ENCODE peak calls at places on chromosomes 16 and 17, in ten cellular contexts. One of them, this sample, is unnamed.

GRCh38 chr17:52419256-52419655 is 260.7 kb upstream of the CA10 start:
- DNase-seq in SK-N-SH: no peak
- DNase-seq in lung: no peak
- DNase-seq in uterus: no peak
- DNase-seq in body of pancreas: peak; percentile 82
- DNase-seq in CD8-positive, alpha-beta memory T cell: no peak
- DNase-seq in breast epithelium: peak; percentile 17
- DNase-seq in GM23338: no peak
- DNase-seq in CD4-positive, CD25-positive, alpha-beta regulatory T cell: no peak
- DNase-seq in HCT116: no peak
- DNase-seq in this sample: no peak

GRCh38 chr16:79751785-79752184 is 151.2 kb upstream of the MAF start:
- DNase-seq in HCT116: no peak
- DNase-seq in body of pancreas: peak; percentile 34
- DNase-seq in lung: peak; percentile 34
- DNase-seq in CD4-positive, CD25-positive, alpha-beta regulatory T cell: no peak
- DNase-seq in breast epithelium: peak; percentile 69
- DNase-seq in SK-N-SH: no peak
- DNase-seq in GM23338: no peak
- DNase-seq in uterus: peak; percentile 92
- DNase-seq in CD8-positive, alpha-beta memory T cell: no peak
- DNase-seq in this sample: no peak

GRCh38 chr17:50634123-50634914 is at the start of gene ABCC3:
- DNase-seq in SK-N-SH: peak; percentile 90
- DNase-seq in CD8-positive, alpha-beta memory T cell: no peak
- DNase-seq in lung: peak; percentile 64
- DNase-seq in uterus: no peak
- DNase-seq in GM23338: no peak
- DNase-seq in body of pancreas: peak; percentile 77
- DNase-seq in HCT116: no peak
- DNase-seq in breast epithelium: peak; percentile 60
- DNase-seq in CD4-positive, CD25-positive, alpha-beta regulatory T cell: no peak
- DNase-seq in this sample: no peak

GRCh38 chr16:12260647-12261262 is 284.2 kb downstream of the SNX29 start:
- DNase-seq in lung: no peak
- DNase-seq in GM23338: peak; percentile 93
- DNase-seq in CD8-positive, alpha-beta memory T cell: no peak
- DNase-seq in SK-N-SH: no peak
- DNase-seq in breast epithelium: no peak
- DNase-seq in CD4-positive, CD25-positive, alpha-beta regulatory T cell: no peak
- DNase-seq in HCT116: peak; percentile 36
- DNase-seq in body of pancreas: peak; percentile 27
- DNase-seq in uterus: no peak
- DNase-seq in this sample: no peak

GRCh38 chr16:57600048-57600835 is 28.2 kb upstream of the ADGRG1 start:
- DNase-seq in CD8-positive, alpha-beta memory T cell: no peak
- DNase-seq in lung: peak; percentile 62
- DNase-seq in CD4-positive, CD25-positive, alpha-beta regulatory T cell: no peak
- DNase-seq in HCT116: peak; percentile 47
- DNase-seq in GM23338: peak; percentile 88
- DNase-seq in SK-N-SH: peak; percentile 67
- DNase-seq in uterus: no peak
- DNase-seq in body of pancreas: peak; percentile 83
- DNase-seq in breast epithelium: no peak
- DNase-seq in this sample: no peak

GRCh38 chr16:78513838-78514237 is 414.4 kb downstream of the WWOX start:
- DNase-seq in uterus: peak; percentile 40
- DNase-seq in breast epithelium: no peak
- DNase-seq in GM23338: no peak
- DNase-seq in body of pancreas: no peak
- DNase-seq in SK-N-SH: no peak
- DNase-seq in CD4-positive, CD25-positive, alpha-beta regulatory T cell: no peak
- DNase-seq in HCT116: no peak
- DNase-seq in CD8-positive, alpha-beta memory T cell: no peak
- DNase-seq in lung: no peak
- DNase-seq in this sample: no peak

GRCh38 chr16:28623172-28623711 is 13.4 kb upstream of the SULT1A1 start:
- DNase-seq in HCT116: peak; percentile 43
- DNase-seq in breast epithelium: no peak
- DNase-seq in CD8-positive, alpha-beta memory T cell: peak; percentile 73
- DNase-seq in lung: peak; percentile 57
- DNase-seq in uterus: no peak
- DNase-seq in SK-N-SH: no peak
- DNase-seq in CD4-positive, CD25-positive, alpha-beta regulatory T cell: peak; percentile 70
- DNase-seq in body of pancreas: peak; percentile 79
- DNase-seq in GM23338: peak; percentile 36
- DNase-seq in this sample: no peak

GRCh38 chr17:76179496-76180467 is 38.7 kb upstream of the FOXJ1 start:
- DNase-seq in body of pancreas: no peak
- DNase-seq in GM23338: no peak
- DNase-seq in CD4-positive, CD25-positive, alpha-beta regulatory T cell: peak; percentile 64
- DNase-seq in lung: no peak
- DNase-seq in SK-N-SH: no peak
- DNase-seq in CD8-positive, alpha-beta memory T cell: peak; percentile 76
- DNase-seq in breast epithelium: no peak
- DNase-seq in HCT116: no peak
- DNase-seq in uterus: no peak
- DNase-seq in this sample: no peak

GRCh38 chr16:11587643-11588247 is 1.0 kb upstream of the LITAF start:
- DNase-seq in GM23338: peak; percentile 33
- DNase-seq in lung: no peak
- DNase-seq in HCT116: no peak
- DNase-seq in breast epithelium: no peak
- DNase-seq in body of pancreas: no peak
- DNase-seq in CD8-positive, alpha-beta memory T cell: no peak
- DNase-seq in SK-N-SH: peak; percentile 84
- DNase-seq in CD4-positive, CD25-positive, alpha-beta regulatory T cell: no peak
- DNase-seq in uterus: no peak
- DNase-seq in this sample: no peak

GRCh38 chr17:6637458-6637840 is 3.1 kb downstream of the KIAA0753 start:
- DNase-seq in CD8-positive, alpha-beta memory T cell: no peak
- DNase-seq in SK-N-SH: no peak
- DNase-seq in lung: no peak
- DNase-seq in body of pancreas: no peak
- DNase-seq in breast epithelium: no peak
- DNase-seq in HCT116: no peak
- DNase-seq in uterus: no peak
- DNase-seq in GM23338: no peak
- DNase-seq in CD4-positive, CD25-positive, alpha-beta regulatory T cell: no peak
- DNase-seq in this sample: no peak

GRCh38 chr17:28427372-28427771 is 21.4 kb upstream of the SLC46A1 start:
- DNase-seq in uterus: no peak
- DNase-seq in SK-N-SH: no peak
- DNase-seq in lung: no peak
- DNase-seq in HCT116: no peak
- DNase-seq in CD8-positive, alpha-beta memory T cell: no peak
- DNase-seq in GM23338: no peak
- DNase-seq in breast epithelium: no peak
- DNase-seq in CD4-positive, CD25-positive, alpha-beta regulatory T cell: no peak
- DNase-seq in body of pancreas: no peak
- DNase-seq in this sample: no peak

GRCh38 chr17:50865060-50865867 is 890 bp downstream of the TOB1 start:
- DNase-seq in HCT116: peak; percentile 34
- DNase-seq in CD4-positive, CD25-positive, alpha-beta regulatory T cell: peak; percentile 66
- DNase-seq in GM23338: peak; percentile 68
- DNase-seq in body of pancreas: peak; percentile 71
- DNase-seq in CD8-positive, alpha-beta memory T cell: peak; percentile 64
- DNase-seq in breast epithelium: no peak
- DNase-seq in uterus: peak; percentile 55
- DNase-seq in SK-N-SH: peak; percentile 72
- DNase-seq in lung: peak; percentile 61
- DNase-seq in this sample: no peak

GRCh38 chr17:73386561-73386960 is 74.8 kb upstream of the CDC42EP4 start:
- DNase-seq in lung: no peak
- DNase-seq in CD4-positive, CD25-positive, alpha-beta regulatory T cell: no peak
- DNase-seq in HCT116: no peak
- DNase-seq in uterus: no peak
- DNase-seq in SK-N-SH: no peak
- DNase-seq in CD8-positive, alpha-beta memory T cell: no peak
- DNase-seq in breast epithelium: no peak
- DNase-seq in GM23338: no peak
- DNase-seq in body of pancreas: no peak
- DNase-seq in this sample: no peak
- H3K36me3 ChIP-seq in lung: peaks cover 2% of the 10 kb centered on the region
- H3K36me3 ChIP-seq in CD4-positive, CD25-positive, alpha-beta regulatory T cell: no peaks in the 10 kb centered on the region
- H3K36me3 ChIP-seq in HCT116: no peaks in the 10 kb centered on the region
- H3K36me3 ChIP-seq in uterus: no peaks in the 10 kb centered on the region
- H3K36me3 ChIP-seq in SK-N-SH: no peaks in the 10 kb centered on the region
- H3K36me3 ChIP-seq in CD8-positive, alpha-beta memory T cell: no peaks in the 10 kb centered on the region
- H3K36me3 ChIP-seq in breast epithelium: no peaks in the 10 kb centered on the region
- H3K36me3 ChIP-seq in GM23338: no peaks in the 10 kb centered on the region
- H3K36me3 ChIP-seq in body of pancreas: no peaks in the 10 kb centered on the region
- H3K36me3 ChIP-seq in this sample: no peaks in the 10 kb centered on the region

GRCh38 chr16:31196324-31197088 is 6.1 kb downstream of the PYCARD start:
- DNase-seq in CD4-positive, CD25-positive, alpha-beta regulatory T cell: no peak
- DNase-seq in body of pancreas: no peak
- DNase-seq in HCT116: no peak
- DNase-seq in SK-N-SH: no peak
- DNase-seq in GM23338: no peak
- DNase-seq in breast epithelium: no peak
- DNase-seq in uterus: no peak
- DNase-seq in lung: no peak
- DNase-seq in CD8-positive, alpha-beta memory T cell: no peak
- DNase-seq in this sample: no peak
- H3K36me3 ChIP-seq in CD4-positive, CD25-positive, alpha-beta regulatory T cell: peaks cover 54% of the 10 kb centered on the region
- H3K36me3 ChIP-seq in body of pancreas: peaks cover 28% of the 10 kb centered on the region
- H3K36me3 ChIP-seq in HCT116: peaks cover 83% of the 10 kb centered on the region
- H3K36me3 ChIP-seq in SK-N-SH: peaks cover 43% of the 10 kb centered on the region
- H3K36me3 ChIP-seq in GM23338: peaks cover 50% of the 10 kb centered on the region
- H3K36me3 ChIP-seq in breast epithelium: no peaks in the 10 kb centered on the region
- H3K36me3 ChIP-seq in uterus: no peaks in the 10 kb centered on the region
- H3K36me3 ChIP-seq in lung: peaks cover 45% of the 10 kb centered on the region
- H3K36me3 ChIP-seq in CD8-positive, alpha-beta memory T cell: peaks cover 30% of the 10 kb centered on the region
- H3K36me3 ChIP-seq in this sample: peaks cover 26% of the 10 kb centered on the region

DNA sequence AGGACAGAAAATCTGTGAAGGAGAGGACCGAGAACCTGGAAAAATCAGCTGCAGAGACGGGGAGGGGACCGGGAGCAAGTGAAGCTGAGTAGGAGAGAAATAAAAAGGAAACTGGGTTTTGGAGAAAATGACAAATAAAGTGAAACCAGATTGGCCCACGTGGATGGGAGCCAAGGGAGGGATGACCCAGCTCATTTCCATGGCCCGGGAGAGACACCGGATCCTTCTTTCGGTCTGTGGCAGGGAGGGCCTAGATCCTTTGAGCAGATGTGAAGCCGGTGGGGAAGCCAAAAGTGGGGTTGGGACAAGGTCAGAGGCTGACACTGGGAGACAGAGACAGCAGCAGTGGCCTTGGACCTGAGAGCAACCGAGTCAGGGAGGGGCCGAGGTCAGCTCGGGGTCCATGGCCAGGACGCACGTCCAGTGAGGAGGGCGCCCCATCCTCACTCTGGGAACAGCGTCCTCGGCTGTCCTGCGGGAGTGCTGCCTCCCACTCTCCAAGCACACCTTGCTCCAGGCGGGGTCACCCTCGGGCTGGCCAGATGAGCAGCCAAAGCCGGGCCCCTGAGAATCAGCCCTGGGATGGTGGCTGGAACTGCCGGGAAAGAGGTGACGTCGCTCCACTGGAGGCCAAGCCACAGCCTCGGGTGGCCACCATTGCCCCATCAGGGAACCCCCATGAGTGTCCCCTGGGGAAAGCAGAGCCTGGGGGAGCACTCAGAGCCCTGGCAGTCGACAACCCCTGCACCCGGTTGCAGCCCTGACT is 50.8 kb upstream of the CDR2 start:
- DNase-seq in HCT116: no peak
- DNase-seq in lung: no peak
- DNase-seq in SK-N-SH: no peak
- DNase-seq in body of pancreas: peak; percentile 8
- DNase-seq in breast epithelium: peak; percentile 29
- DNase-seq in uterus: peak; percentile 53
- DNase-seq in CD4-positive, CD25-positive, alpha-beta regulatory T cell: no peak
- DNase-seq in GM23338: no peak
- DNase-seq in CD8-positive, alpha-beta memory T cell: no peak
- DNase-seq in this sample: no peak
- H3K36me3 ChIP-seq in HCT116: peaks cover 7% of the 10 kb centered on the region
- H3K36me3 ChIP-seq in lung: peaks cover 31% of the 10 kb centered on the region
- H3K36me3 ChIP-seq in SK-N-SH: peaks cover 19% of the 10 kb centered on the region
- H3K36me3 ChIP-seq in body of pancreas: peaks cover 7% of the 10 kb centered on the region
- H3K36me3 ChIP-seq in breast epithelium: no peaks in the 10 kb centered on the region
- H3K36me3 ChIP-seq in uterus: no peaks in the 10 kb centered on the region
- H3K36me3 ChIP-seq in CD4-positive, CD25-positive, alpha-beta regulatory T cell: peaks cover 32% of the 10 kb centered on the region
- H3K36me3 ChIP-seq in GM23338: no peaks in the 10 kb centered on the region
- H3K36me3 ChIP-seq in CD8-positive, alpha-beta memory T cell: no peaks in the 10 kb centered on the region
- H3K36me3 ChIP-seq in this sample: peaks cover 13% of the 10 kb centered on the region

GRCh38 chr17:42068979-42069378 is 18.6 kb upstream of the C17orf113 start:
- DNase-seq in lung: no peak
- DNase-seq in CD8-positive, alpha-beta memory T cell: no peak
- DNase-seq in CD4-positive, CD25-positive, alpha-beta regulatory T cell: no peak
- DNase-seq in body of pancreas: no peak
- DNase-seq in uterus: no peak
- DNase-seq in HCT116: no peak
- DNase-seq in breast epithelium: no peak
- DNase-seq in GM23338: no peak
- DNase-seq in SK-N-SH: no peak
- DNase-seq in this sample: no peak

GRCh38 chr17:42075789-42076188 is 22.5 kb downstream of the ZNF385C start:
- DNase-seq in uterus: no peak
- DNase-seq in body of pancreas: no peak
- DNase-seq in SK-N-SH: no peak
- DNase-seq in HCT116: no peak
- DNase-seq in CD8-positive, alpha-beta memory T cell: no peak
- DNase-seq in GM23338: no peak
- DNase-seq in CD4-positive, CD25-positive, alpha-beta regulatory T cell: no peak
- DNase-seq in breast epithelium: no peak
- DNase-seq in lung: no peak
- DNase-seq in this sample: no peak

GRCh38 chr17:42067371-42068180 is 17.2 kb upstream of the C17orf113 start:
- DNase-seq in CD8-positive, alpha-beta memory T cell: peak; percentile 56
- DNase-seq in GM23338: peak; percentile 87
- DNase-seq in HCT116: no peak
- DNase-seq in lung: peak; percentile 67
- DNase-seq in uterus: peak; percentile 62
- DNase-seq in body of pancreas: peak; percentile 51
- DNase-seq in breast epithelium: peak; percentile 30
- DNase-seq in SK-N-SH: peak; percentile 85
- DNase-seq in CD4-positive, CD25-positive, alpha-beta regulatory T cell: peak; percentile 63
- DNase-seq in this sample: no peak

GRCh38 chr17:42072323-42073187 is 22.2 kb upstream of the C17orf113 start:
- DNase-seq in uterus: no peak
- DNase-seq in breast epithelium: no peak
- DNase-seq in CD4-positive, CD25-positive, alpha-beta regulatory T cell: no peak
- DNase-seq in body of pancreas: peak; percentile 25
- DNase-seq in lung: no peak
- DNase-seq in HCT116: no peak
- DNase-seq in SK-N-SH: peak; percentile 83
- DNase-seq in CD8-positive, alpha-beta memory T cell: no peak
- DNase-seq in GM23338: peak; percentile 67
- DNase-seq in this sample: no peak

DNA sequence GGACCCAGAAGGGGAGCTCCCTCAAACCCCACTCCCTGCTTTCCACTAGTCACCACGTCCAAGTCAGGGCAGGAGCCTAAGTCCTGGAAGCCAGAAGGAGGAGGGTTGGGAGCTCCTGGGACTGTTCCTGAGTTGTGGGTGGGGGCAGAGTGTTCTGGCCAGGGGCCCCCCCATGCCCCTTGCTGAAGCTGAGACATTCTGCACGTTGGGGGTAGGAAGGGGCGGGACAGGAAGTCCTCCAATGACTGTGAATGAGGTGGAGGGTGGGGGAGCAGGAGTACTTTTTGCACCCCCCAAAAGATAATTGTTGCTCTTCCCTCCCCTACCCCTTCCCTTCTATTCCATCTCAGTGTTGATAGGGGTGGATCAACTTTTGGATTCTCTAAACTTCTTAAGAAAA is 21.4 kb upstream of the C17orf113 start:
- DNase-seq in uterus: no peak
- DNase-seq in CD8-positive, alpha-beta memory T cell: no peak
- DNase-seq in lung: no peak
- DNase-seq in SK-N-SH: no peak
- DNase-seq in HCT116: no peak
- DNase-seq in GM23338: no peak
- DNase-seq in body of pancreas: no peak
- DNase-seq in breast epithelium: no peak
- DNase-seq in CD4-positive, CD25-positive, alpha-beta regulatory T cell: no peak
- DNase-seq in this sample: no peak
- H3K36me3 ChIP-seq in uterus: no peaks in the 10 kb centered on the region
- H3K36me3 ChIP-seq in CD8-positive, alpha-beta memory T cell: no peaks in the 10 kb centered on the region
- H3K36me3 ChIP-seq in lung: no peaks in the 10 kb centered on the region
- H3K36me3 ChIP-seq in SK-N-SH: no peaks in the 10 kb centered on the region
- H3K36me3 ChIP-seq in HCT116: no peaks in the 10 kb centered on the region
- H3K36me3 ChIP-seq in GM23338: no peaks in the 10 kb centered on the region
- H3K36me3 ChIP-seq in body of pancreas: no peaks in the 10 kb centered on the region
- H3K36me3 ChIP-seq in breast epithelium: no peaks in the 10 kb centered on the region
- H3K36me3 ChIP-seq in CD4-positive, CD25-positive, alpha-beta regulatory T cell: no peaks in the 10 kb centered on the region
- H3K36me3 ChIP-seq in this sample: no peaks in the 10 kb centered on the region